ENCODE peak calls at places on chromosomes 4 and X, in six cellular contexts. One of them, this sample, is unnamed.

GRCh38 chr4:40241936-40242590 is 45.2 kb downstream of the RHOH start:
- ATAC-seq in lower lobe of right lung: no peak
- ATAC-seq in RWPE2: no peak
- ATAC-seq in T-helper 17 cell: peak
- ATAC-seq in activated B cell treated with CpG ODN at 0.5 μM for 24 hours: peak
- ATAC-seq in activated CD8-positive, alpha-beta T cell treated with anti-CD3 and anti-CD28 coated beads, Interleukin-2, amount 10 ng/mL, durations not matched to agents 7 days and 5 days: peak
- ATAC-seq in this sample: peak

GRCh38 chr4:3689576-3690551 is 76.3 kb upstream of the ADRA2C start:
- ATAC-seq in lower lobe of right lung: no peak
- ATAC-seq in RWPE2: no peak
- ATAC-seq in T-helper 17 cell: no peak
- ATAC-seq in activated B cell treated with CpG ODN at 0.5 μM for 24 hours: no peak
- ATAC-seq in activated CD8-positive, alpha-beta T cell treated with anti-CD3 and anti-CD28 coated beads, Interleukin-2, amount 10 ng/mL, durations not matched to agents 7 days and 5 days: no peak
- ATAC-seq in this sample: no peak

GRCh38 chr4:69568787-69569186 is 70.7 kb downstream of the UGT2A2 start:
- ATAC-seq in lower lobe of right lung: no peak
- ATAC-seq in RWPE2: no peak
- ATAC-seq in T-helper 17 cell: no peak
- ATAC-seq in activated B cell treated with CpG ODN at 0.5 μM for 24 hours: no peak
- ATAC-seq in activated CD8-positive, alpha-beta T cell treated with anti-CD3 and anti-CD28 coated beads, Interleukin-2, amount 10 ng/mL, durations not matched to agents 7 days and 5 days: no peak
- ATAC-seq in this sample: no peak

GRCh38 chr4:60657802-60658201 is 542.3 kb upstream of the ADGRL3 start:
- ATAC-seq in lower lobe of right lung: no peak
- ATAC-seq in RWPE2: no peak
- ATAC-seq in T-helper 17 cell: no peak
- ATAC-seq in activated B cell treated with CpG ODN at 0.5 μM for 24 hours: no peak
- ATAC-seq in activated CD8-positive, alpha-beta T cell treated with anti-CD3 and anti-CD28 coated beads, Interleukin-2, amount 10 ng/mL, durations not matched to agents 7 days and 5 days: no peak
- ATAC-seq in this sample: no peak

GRCh38 chr4:70705856-70706461 is 15.8 kb upstream of the RUFY3 start:
- ATAC-seq in lower lobe of right lung: peak
- ATAC-seq in RWPE2: peak
- ATAC-seq in T-helper 17 cell: no peak
- ATAC-seq in activated B cell treated with CpG ODN at 0.5 μM for 24 hours: no peak
- ATAC-seq in activated CD8-positive, alpha-beta T cell treated with anti-CD3 and anti-CD28 coated beads, Interleukin-2, amount 10 ng/mL, durations not matched to agents 7 days and 5 days: no peak
- ATAC-seq in this sample: no peak

GRCh38 chr4:52824603-52825310 is 37.4 kb upstream of the RASL11B start:
- ATAC-seq in lower lobe of right lung: peak
- ATAC-seq in RWPE2: no peak
- ATAC-seq in T-helper 17 cell: peak
- ATAC-seq in activated B cell treated with CpG ODN at 0.5 μM for 24 hours: no peak
- ATAC-seq in activated CD8-positive, alpha-beta T cell treated with anti-CD3 and anti-CD28 coated beads, Interleukin-2, amount 10 ng/mL, durations not matched to agents 7 days and 5 days: no peak
- ATAC-seq in this sample: no peak

GRCh38 chrX:154815274-154815818 is 10.1 kb upstream of the MPP1 start:
- ATAC-seq in lower lobe of right lung: no peak
- ATAC-seq in RWPE2: no peak
- ATAC-seq in T-helper 17 cell: no peak
- ATAC-seq in activated B cell treated with CpG ODN at 0.5 μM for 24 hours: no peak
- ATAC-seq in activated CD8-positive, alpha-beta T cell treated with anti-CD3 and anti-CD28 coated beads, Interleukin-2, amount 10 ng/mL, durations not matched to agents 7 days and 5 days: no peak
- ATAC-seq in this sample: no peak

GRCh38 chr4:38621004-38621684 is 42.9 kb upstream of the KLF3 start:
- ATAC-seq in lower lobe of right lung: peak
- ATAC-seq in RWPE2: peak
- ATAC-seq in T-helper 17 cell: peak
- ATAC-seq in activated B cell treated with CpG ODN at 0.5 μM for 24 hours: no peak
- ATAC-seq in activated CD8-positive, alpha-beta T cell treated with anti-CD3 and anti-CD28 coated beads, Interleukin-2, amount 10 ng/mL, durations not matched to agents 7 days and 5 days: no peak
- ATAC-seq in this sample: no peak

GRCh38 chr4:126916626-126917140 is 716.1 kb upstream of the INTU start:
- ATAC-seq in lower lobe of right lung: no peak
- ATAC-seq in RWPE2: no peak
- ATAC-seq in T-helper 17 cell: no peak
- ATAC-seq in activated B cell treated with CpG ODN at 0.5 μM for 24 hours: no peak
- ATAC-seq in activated CD8-positive, alpha-beta T cell treated with anti-CD3 and anti-CD28 coated beads, Interleukin-2, amount 10 ng/mL, durations not matched to agents 7 days and 5 days: no peak
- ATAC-seq in this sample: no peak

GRCh38 chr4:86401826-86402225 is 42.0 kb upstream of the MAPK10 start:
- ATAC-seq in lower lobe of right lung: no peak
- ATAC-seq in RWPE2: no peak
- ATAC-seq in T-helper 17 cell: no peak
- ATAC-seq in activated B cell treated with CpG ODN at 0.5 μM for 24 hours: no peak
- ATAC-seq in activated CD8-positive, alpha-beta T cell treated with anti-CD3 and anti-CD28 coated beads, Interleukin-2, amount 10 ng/mL, durations not matched to agents 7 days and 5 days: no peak
- ATAC-seq in this sample: no peak

GRCh38 chr4:155307731-155308277 is 69.0 kb downstream of the MAP9 start:
- ATAC-seq in lower lobe of right lung: no peak
- ATAC-seq in RWPE2: no peak
- ATAC-seq in T-helper 17 cell: no peak
- ATAC-seq in activated B cell treated with CpG ODN at 0.5 μM for 24 hours: no peak
- ATAC-seq in activated CD8-positive, alpha-beta T cell treated with anti-CD3 and anti-CD28 coated beads, Interleukin-2, amount 10 ng/mL, durations not matched to agents 7 days and 5 days: no peak
- ATAC-seq in this sample: no peak

GRCh38 chr4:8257854-8258253 is 11.7 kb upstream of the HTRA3 start:
- ATAC-seq in lower lobe of right lung: no peak
- ATAC-seq in RWPE2: no peak
- ATAC-seq in T-helper 17 cell: no peak
- ATAC-seq in activated B cell treated with CpG ODN at 0.5 μM for 24 hours: no peak
- ATAC-seq in activated CD8-positive, alpha-beta T cell treated with anti-CD3 and anti-CD28 coated beads, Interleukin-2, amount 10 ng/mL, durations not matched to agents 7 days and 5 days: no peak
- ATAC-seq in this sample: no peak

GRCh38 chrX:78595901-78596502 is 63.1 kb downstream of the RTL3 start:
- ATAC-seq in lower lobe of right lung: no peak
- ATAC-seq in RWPE2: no peak
- ATAC-seq in T-helper 17 cell: no peak
- ATAC-seq in activated B cell treated with CpG ODN at 0.5 μM for 24 hours: no peak
- ATAC-seq in activated CD8-positive, alpha-beta T cell treated with anti-CD3 and anti-CD28 coated beads, Interleukin-2, amount 10 ng/mL, durations not matched to agents 7 days and 5 days: no peak
- ATAC-seq in this sample: no peak

GRCh38 chr4:159498371-159499115 is 395.7 kb downstream of the RAPGEF2 start:
- ATAC-seq in lower lobe of right lung: no peak
- ATAC-seq in RWPE2: no peak
- ATAC-seq in T-helper 17 cell: no peak
- ATAC-seq in activated B cell treated with CpG ODN at 0.5 μM for 24 hours: no peak
- ATAC-seq in activated CD8-positive, alpha-beta T cell treated with anti-CD3 and anti-CD28 coated beads, Interleukin-2, amount 10 ng/mL, durations not matched to agents 7 days and 5 days: no peak
- ATAC-seq in this sample: no peak

GRCh38 chrX:139902559-139902958 is 30.3 kb downstream of the ATP11C start:
- ATAC-seq in lower lobe of right lung: no peak
- ATAC-seq in RWPE2: no peak
- ATAC-seq in T-helper 17 cell: no peak
- ATAC-seq in activated B cell treated with CpG ODN at 0.5 μM for 24 hours: no peak
- ATAC-seq in activated CD8-positive, alpha-beta T cell treated with anti-CD3 and anti-CD28 coated beads, Interleukin-2, amount 10 ng/mL, durations not matched to agents 7 days and 5 days: no peak
- ATAC-seq in this sample: no peak

GRCh38 chr4:158821228-158822009 is 52.6 kb downstream of the FNIP2 start:
- ATAC-seq in lower lobe of right lung: peak
- ATAC-seq in RWPE2: no peak
- ATAC-seq in T-helper 17 cell: no peak
- ATAC-seq in activated B cell treated with CpG ODN at 0.5 μM for 24 hours: no peak
- ATAC-seq in activated CD8-positive, alpha-beta T cell treated with anti-CD3 and anti-CD28 coated beads, Interleukin-2, amount 10 ng/mL, durations not matched to agents 7 days and 5 days: no peak
- ATAC-seq in this sample: no peak

GRCh38 chr4:71045256-71045655 is 51.8 kb downstream of the DCK start:
- ATAC-seq in lower lobe of right lung: no peak
- ATAC-seq in RWPE2: no peak
- ATAC-seq in T-helper 17 cell: no peak
- ATAC-seq in activated B cell treated with CpG ODN at 0.5 μM for 24 hours: no peak
- ATAC-seq in activated CD8-positive, alpha-beta T cell treated with anti-CD3 and anti-CD28 coated beads, Interleukin-2, amount 10 ng/mL, durations not matched to agents 7 days and 5 days: no peak
- ATAC-seq in this sample: no peak

GRCh38 chrX:133838761-133839676 is 146.4 kb downstream of the GPC3 start:
- ATAC-seq in lower lobe of right lung: no peak
- ATAC-seq in RWPE2: no peak
- ATAC-seq in T-helper 17 cell: no peak
- ATAC-seq in activated B cell treated with CpG ODN at 0.5 μM for 24 hours: no peak
- ATAC-seq in activated CD8-positive, alpha-beta T cell treated with anti-CD3 and anti-CD28 coated beads, Interleukin-2, amount 10 ng/mL, durations not matched to agents 7 days and 5 days: no peak
- ATAC-seq in this sample: no peak

GRCh38 chr4:185384877-185385465 is 10.8 kb downstream of the LRP2BP start:
- ATAC-seq in lower lobe of right lung: no peak
- ATAC-seq in RWPE2: peak
- ATAC-seq in T-helper 17 cell: no peak
- ATAC-seq in activated B cell treated with CpG ODN at 0.5 μM for 24 hours: no peak
- ATAC-seq in activated CD8-positive, alpha-beta T cell treated with anti-CD3 and anti-CD28 coated beads, Interleukin-2, amount 10 ng/mL, durations not matched to agents 7 days and 5 days: no peak
- ATAC-seq in this sample: no peak

GRCh38 chr4:38565271-38566199 is 98.5 kb upstream of the KLF3 start:
- ATAC-seq in lower lobe of right lung: no peak
- ATAC-seq in RWPE2: peak
- ATAC-seq in T-helper 17 cell: no peak
- ATAC-seq in activated B cell treated with CpG ODN at 0.5 μM for 24 hours: no peak
- ATAC-seq in activated CD8-positive, alpha-beta T cell treated with anti-CD3 and anti-CD28 coated beads, Interleukin-2, amount 10 ng/mL, durations not matched to agents 7 days and 5 days: no peak
- ATAC-seq in this sample: no peak

GRCh38 chr4:153759407-153760226 is at the start of gene RNF175:
- ATAC-seq in lower lobe of right lung: peak
- ATAC-seq in RWPE2: peak
- ATAC-seq in T-helper 17 cell: peak
- ATAC-seq in activated B cell treated with CpG ODN at 0.5 μM for 24 hours: no peak
- ATAC-seq in activated CD8-positive, alpha-beta T cell treated with anti-CD3 and anti-CD28 coated beads, Interleukin-2, amount 10 ng/mL, durations not matched to agents 7 days and 5 days: peak
- ATAC-seq in this sample: peak

GRCh38 chrX:23907496-23908218 is at the start of the genes APOO and CXorf58:
- ATAC-seq in lower lobe of right lung: peak
- ATAC-seq in RWPE2: peak
- ATAC-seq in T-helper 17 cell: peak
- ATAC-seq in activated B cell treated with CpG ODN at 0.5 μM for 24 hours: peak
- ATAC-seq in activated CD8-positive, alpha-beta T cell treated with anti-CD3 and anti-CD28 coated beads, Interleukin-2, amount 10 ng/mL, durations not matched to agents 7 days and 5 days: peak
- ATAC-seq in this sample: peak

GRCh38 chr4:2343476-2343875 is 75.0 kb downstream of the ZFYVE28 start:
- ATAC-seq in lower lobe of right lung: no peak
- ATAC-seq in RWPE2: no peak
- ATAC-seq in T-helper 17 cell: no peak
- ATAC-seq in activated B cell treated with CpG ODN at 0.5 μM for 24 hours: no peak
- ATAC-seq in activated CD8-positive, alpha-beta T cell treated with anti-CD3 and anti-CD28 coated beads, Interleukin-2, amount 10 ng/mL, durations not matched to agents 7 days and 5 days: no peak
- ATAC-seq in this sample: no peak

GRCh38 chr4:184892999-184893398 is 67.2 kb upstream of the ACSL1 start:
- ATAC-seq in lower lobe of right lung: no peak
- ATAC-seq in RWPE2: no peak
- ATAC-seq in T-helper 17 cell: no peak
- ATAC-seq in activated B cell treated with CpG ODN at 0.5 μM for 24 hours: no peak
- ATAC-seq in activated CD8-positive, alpha-beta T cell treated with anti-CD3 and anti-CD28 coated beads, Interleukin-2, amount 10 ng/mL, durations not matched to agents 7 days and 5 days: no peak
- ATAC-seq in this sample: no peak

GRCh38 chr4:5592272-5592671 is 116.1 kb downstream of the EVC2 start:
- ATAC-seq in lower lobe of right lung: no peak
- ATAC-seq in RWPE2: no peak
- ATAC-seq in T-helper 17 cell: no peak
- ATAC-seq in activated B cell treated with CpG ODN at 0.5 μM for 24 hours: no peak
- ATAC-seq in activated CD8-positive, alpha-beta T cell treated with anti-CD3 and anti-CD28 coated beads, Interleukin-2, amount 10 ng/mL, durations not matched to agents 7 days and 5 days: no peak
- ATAC-seq in this sample: no peak

GRCh38 chrX:17038277-17038676 is 91.8 kb downstream of the REPS2 start:
- ATAC-seq in lower lobe of right lung: peak
- ATAC-seq in RWPE2: no peak
- ATAC-seq in T-helper 17 cell: no peak
- ATAC-seq in activated B cell treated with CpG ODN at 0.5 μM for 24 hours: no peak
- ATAC-seq in activated CD8-positive, alpha-beta T cell treated with anti-CD3 and anti-CD28 coated beads, Interleukin-2, amount 10 ng/mL, durations not matched to agents 7 days and 5 days: no peak
- ATAC-seq in this sample: no peak

GRCh38 chr4:138870739-138871633 is 144.6 kb upstream of the NOCT start:
- ATAC-seq in lower lobe of right lung: peak
- ATAC-seq in RWPE2: peak
- ATAC-seq in T-helper 17 cell: peak
- ATAC-seq in activated B cell treated with CpG ODN at 0.5 μM for 24 hours: no peak
- ATAC-seq in activated CD8-positive, alpha-beta T cell treated with anti-CD3 and anti-CD28 coated beads, Interleukin-2, amount 10 ng/mL, durations not matched to agents 7 days and 5 days: no peak
- ATAC-seq in this sample: no peak

This sample was measured in activated CD4-positive, CD25-positive, alpha-beta regulatory T cell treated with anti-CD3 and anti-CD28 coated beads, Interleukin-2, amount 50 U/mL, for 24 hours.